ENCODE peak calls at places on chromosomes 3 and 15, in eight cellular contexts. Y is uterus, U is transverse colon, P is heart left ventricle, V is IMR-90, R is breast epithelium, G is HepG2, C is adrenal gland. Z is an unnamed sample.

GRCh38 chr15:47987908-47988532 is 132.8 kb upstream of the SLC24A5 start:
- DNase-seq in V (peak; percentile 70), U (no peak), Y (no peak), G (peak; percentile 35), P (peak; percentile 31), R (no peak), C (peak; percentile 45), Z (peak; percentile 7)

GRCh38 chr3:40128169-40128568 is 181.3 kb upstream of the EIF1B start:
- DNase-seq in G (no peak), C (no peak), V (no peak), P (no peak), U (no peak), Y (no peak), R (no peak), Z (no peak)

GRCh38 chr3:190541560-190541959 is 27.7 kb downstream of the IL1RAP start:
- DNase-seq in C (no peak), P (no peak), U (no peak), Y (no peak), V (no peak), G (no peak), R (no peak), Z (no peak)

GRCh38 chr15:77563768-77564167 is 68.9 kb downstream of the LINGO1 start:
- DNase-seq in R (no peak), U (no peak), G (no peak), Y (no peak), P (no peak), C (no peak), V (no peak), Z (no peak)

GRCh38 chr3:11637901-11638668 is 5.6 kb downstream of the VGLL4 start:
- DNase-seq in Y (no peak), P (no peak), C (no peak), U (no peak), G (no peak), V (peak; percentile 77), R (no peak), Z (no peak)

GRCh38 chr3:197456271-197457091 is 99.3 kb downstream of the BDH1 start:
- DNase-seq in P (peak; percentile 85), U (peak; percentile 83), V (peak; percentile 87), G (peak; percentile 69), R (peak; percentile 78), C (peak; percentile 90), Y (peak; percentile 81), Z (peak; percentile 71)

GRCh38 chr15:77615472-77615871 is 17.2 kb downstream of the LINGO1 start:
- DNase-seq in G (no peak), C (no peak), P (no peak), Y (no peak), V (no peak), U (no peak), R (no peak), Z (no peak)

GRCh38 chr3:70550723-70551319 is 238.4 kb upstream of the MDFIC2 start:
- DNase-seq in U (peak; percentile 73), G (peak; percentile 42), V (peak; percentile 54), Y (peak; percentile 49), R (peak; percentile 21), P (peak; percentile 64), C (peak; percentile 73), Z (no peak)

GRCh38 chr3:192183109-192183508 is 544.2 kb downstream of the FGF12 start:
- DNase-seq in G (no peak), P (no peak), Y (no peak), V (no peak), C (no peak), U (no peak), R (no peak), Z (no peak)

DNA sequence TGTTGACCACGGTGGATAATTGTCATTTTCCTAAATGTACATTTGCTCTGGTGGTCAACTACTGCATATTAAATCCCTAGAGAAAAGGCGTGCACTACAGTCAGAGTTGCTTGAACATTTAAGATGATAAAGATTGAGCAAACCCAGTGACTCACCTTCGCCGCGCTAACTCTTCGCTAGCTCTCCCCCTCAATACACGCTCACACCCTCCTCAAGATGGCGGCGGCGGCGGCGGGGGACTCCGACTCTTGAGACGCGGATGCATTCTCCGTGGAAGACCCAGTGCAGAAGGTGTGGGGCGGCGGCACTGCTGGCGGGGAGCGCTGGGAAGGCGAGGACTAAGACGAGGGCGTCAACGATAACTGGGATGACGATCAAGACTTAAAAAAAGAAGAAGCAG is 79.8 kb upstream of the PFN2 start:
- DNase-seq in U (no peak), Y (no peak), R (no peak), V (no peak), C (no peak), G (no peak), P (no peak), Z (no peak)
- TF ChIP-seq POLR2A in U (no peak), Y (no peak), R (no peak), V (no peak), C (no peak), G (no peak), P (no peak), Z (no peak)

GRCh38 chr15:41585140-41586047 is 26.4 kb downstream of the TYRO3 start:
- DNase-seq in C (peak; percentile 68), R (peak; percentile 27), P (no peak), G (no peak), U (peak; percentile 40), Y (peak; percentile 56), V (peak; percentile 44), Z (no peak)
- TF ChIP-seq POLR2A in C (no peak), R (no peak), P (no peak), G (no peak), U (no peak), Y (no peak), V (no peak), Z (no peak)

DNA sequence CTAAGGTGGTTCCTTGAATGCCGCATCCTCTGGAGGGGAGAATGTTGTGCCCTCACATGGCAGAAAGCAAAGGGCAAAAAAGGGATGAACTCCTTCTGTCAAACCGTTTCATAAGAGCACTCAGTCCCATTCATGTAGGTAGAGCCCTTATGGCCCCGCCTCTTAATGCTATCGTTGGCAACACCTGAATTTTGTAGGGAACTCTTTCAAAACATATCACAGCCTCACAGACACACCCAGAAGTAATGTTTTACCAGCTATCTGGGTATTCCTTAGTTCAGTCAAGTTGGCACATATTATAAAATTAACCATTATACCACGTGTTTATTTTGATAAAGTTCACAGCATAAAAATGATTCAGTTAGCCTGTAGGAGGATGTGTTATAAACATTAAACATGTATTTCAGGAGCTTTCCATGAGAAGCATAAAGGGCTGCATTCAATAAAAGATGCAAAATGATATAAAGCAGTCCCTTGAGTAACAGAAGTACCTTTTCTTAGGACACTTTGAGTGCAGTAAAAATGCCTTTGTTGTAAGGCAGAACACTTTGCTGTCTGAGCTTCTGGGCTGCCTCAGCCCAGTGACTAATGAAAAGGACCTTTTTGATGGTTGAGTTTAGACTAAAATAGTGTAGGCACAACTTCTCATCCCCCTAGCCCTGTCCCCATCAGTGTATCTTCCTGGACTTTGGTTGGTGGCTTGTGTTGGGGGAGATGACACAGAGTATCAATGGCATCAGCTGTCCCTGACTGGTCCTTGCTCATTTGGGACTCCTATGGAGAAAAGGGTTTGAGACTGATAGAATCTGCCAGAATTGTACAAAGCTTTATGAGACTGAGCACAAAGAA is 263.5 kb upstream of the TPRG1 start:
- DNase-seq in G (no peak), P (no peak), V (no peak), R (no peak), C (no peak), Y (no peak), U (no peak), Z (no peak)
- TF ChIP-seq POLR2A in G (no peak), P (no peak), V (no peak), R (no peak), C (no peak), Y (no peak), U (no peak), Z (no peak)

GRCh38 chr15:101578443-101578894 is 73.7 kb downstream of the TM2D3 start:
- DNase-seq in P (no peak), V (no peak), G (peak; percentile 50), C (peak; percentile 55), U (peak; percentile 70), R (no peak), Y (no peak), Z (no peak)
- TF ChIP-seq POLR2A in P (no peak), V (no peak), G (no peak), C (no peak), U (no peak), R (no peak), Y (no peak), Z (no peak)

GRCh38 chr3:12832350-12833225 is 8.8 kb downstream of the RPL32 start:
- DNase-seq in Y (no peak), V (no peak), G (no peak), R (no peak), P (no peak), U (no peak), C (no peak), Z (no peak)
- TF ChIP-seq POLR2A in Y (no peak), V (peak; percentile 3), G (no peak), R (no peak), P (no peak), U (no peak), C (no peak), Z (no peak)